ENCODE peak calls at places on chromosome 10, in eight cellular contexts. P is epithelial cell of proximal tubule; Z is NCI-H1105; G is T-helper 9 cell; Q is aorta; F is activated naive CD8-positive, alpha-beta T cell treated with anti-CD3 and anti-CD28 coated beads, Interleukin-2, amount 50 U/mL, for 24 hours; L is ELF-1; D is nucleus accumbens. T is an unnamed sample.
A peak's percentile ranks its signal among the peaks of the same experiment; 100 is the strongest.

GRCh38 chr10:6401066-6401465 is 179.0 kb downstream of the PRKCQ start:
- DNase-seq in Q (no peak), F (no peak), Z (no peak), D (no peak), L (no peak), P (no peak), G (no peak), T (no peak)

GRCh38 chr10:102621418-102622325 is 22.6 kb upstream of the TRIM8 start:
- DNase-seq in D (peak; percentile 36), P (no peak), L (no peak), G (no peak), Q (no peak), Z (no peak), F (no peak), T (no peak)

GRCh38 chr10:361203-362135 is 226.2 kb downstream of the ZMYND11 start:
- DNase-seq in D (no peak), Q (no peak), L (peak; percentile 51), G (no peak), Z (no peak), F (no peak), P (no peak), T (no peak)

GRCh38 chr10:70571636-70572439 is 30.7 kb downstream of the PRF1 start:
- DNase-seq in Z (no peak), G (no peak), P (no peak), F (no peak), Q (peak; percentile 14), L (no peak), D (no peak), T (no peak)

GRCh38 chr10:73965890-73966768 is 31.8 kb upstream of the VCL start:
- DNase-seq in F (no peak), G (no peak), L (peak; percentile 97), P (peak; percentile 98), D (no peak), Q (peak; percentile 93), Z (no peak), T (peak; percentile 87)

GRCh38 chr10:116371737-116372136 is 47.5 kb downstream of the CCDC172 start:
- DNase-seq in Q (no peak), D (no peak), Z (no peak), P (no peak), F (no peak), L (no peak), G (no peak), T (no peak)

GRCh38 chr10:59362184-59362966 is at the start of gene FAM13C:
- DNase-seq in G (no peak), P (no peak), F (peak; percentile 6), Z (peak; percentile 68), Q (peak; percentile 58), L (peak; percentile 81), D (peak; percentile 71), T (peak; percentile 50)

GRCh38 chr10:49505076-49505475 is 33.8 kb downstream of the ERCC6 start:
- DNase-seq in P (no peak), Z (no peak), L (no peak), F (no peak), D (no peak), Q (no peak), G (no peak), T (no peak)

GRCh38 chr10:95730233-95730632 is 25.7 kb upstream of the ENTPD1 start:
- DNase-seq in L (no peak), P (no peak), G (no peak), Q (no peak), Z (no peak), D (no peak), F (no peak), T (no peak)

GRCh38 chr10:62814901-62815372 is 1.2 kb downstream of the EGR2 start:
- DNase-seq in Z (no peak), F (peak; percentile 33), G (no peak), L (no peak), P (no peak), Q (no peak), D (no peak), T (no peak)

GRCh38 chr10:112653851-112654250 is 206.8 kb downstream of the VTI1A start:
- DNase-seq in D (no peak), F (no peak), L (no peak), Q (no peak), P (no peak), G (no peak), Z (no peak), T (no peak)

GRCh38 chr10:11715815-11716494 is 26.2 kb upstream of the ECHDC3 start:
- DNase-seq in L (no peak), Z (no peak), D (no peak), Q (peak; percentile 58), G (no peak), F (no peak), P (no peak), T (no peak)